ENCODE peak calls at places on chromosome 22, in six cellular contexts. B is IMR-90, Q is fibroblast of lung, U is pancreas, V is OCI-LY7, R is psoas muscle. W is an unnamed sample.

GRCh38 chr22:47659467-47660302 is 897.2 kb downstream of the TBC1D22A start:
- DNase-seq in R (no peak), Q (no peak), V (no peak), U (no peak), B (no peak), W (no peak)

GRCh38 chr22:42277988-42278776 is 7.7 kb upstream of the TCF20 start:
- DNase-seq in B (no peak), U (no peak), Q (peak; percentile 11), R (peak; percentile 46), V (no peak), W (peak; percentile 51)

GRCh38 chr22:29345932-29346331 is 30.4 kb upstream of the RASL10A start:
- DNase-seq in V (no peak), R (peak; percentile 8), B (peak; percentile 4), Q (no peak), U (no peak), W (no peak)

GRCh38 chr22:49586873-49587272 is 240.8 kb downstream of the BRD1 start:
- DNase-seq in R (no peak), U (no peak), Q (no peak), V (no peak), B (no peak), W (no peak)

GRCh38 chr22:24726848-24727217 is 47.7 kb downstream of the PIWIL3 start:
- DNase-seq in R (no peak), V (no peak), B (no peak), Q (no peak), U (no peak), W (no peak)

GRCh38 chr22:32361257-32361656 is 3.6 kb downstream of the RFPL3 start:
- DNase-seq in Q (no peak), B (no peak), V (no peak), U (no peak), R (no peak), W (no peak)

GRCh38 chr22:42217752-42218280 is 52.6 kb downstream of the TCF20 start:
- DNase-seq in R (no peak), Q (no peak), U (no peak), V (no peak), B (peak; percentile 30), W (no peak)

GRCh38 chr22:41261541-41262249 is 21.0 kb upstream of the CHADL start:
- DNase-seq in V (no peak), B (no peak), U (no peak), R (no peak), Q (no peak), W (no peak)

GRCh38 chr22:27116295-27116694 is 458.9 kb downstream of the MIAT start:
- DNase-seq in U (no peak), V (no peak), R (no peak), Q (no peak), B (no peak), W (no peak)

GRCh38 chr22:28111501-28111900 is 192.4 kb upstream of the PITPNB start:
- DNase-seq in U (no peak), Q (no peak), B (no peak), R (no peak), V (no peak), W (no peak)

GRCh38 chr22:19522190-19522880 is 1.9 kb downstream of the CLDN5 start:
- DNase-seq in R (no peak), B (no peak), Q (no peak), V (no peak), U (no peak), W (no peak)

GRCh38 chr22:18110194-18110943 is at the start of gene TUBA8:
- DNase-seq in U (peak; percentile 83), R (peak; percentile 89), B (peak; percentile 16), V (peak; percentile 14), Q (peak; percentile 20), W (peak; percentile 65)

GRCh38 chr22:41532908-41533825 is 11.1 kb downstream of the POLR3H start:
- DNase-seq in Q (peak; percentile 63), B (peak; percentile 58), R (peak; percentile 92), V (peak; percentile 78), U (peak; percentile 84), W (peak; percentile 81)

GRCh38 chr22:46758867-46759290 is 3.6 kb upstream of the TBC1D22A start:
- DNase-seq in V (peak; percentile 68), U (no peak), R (no peak), Q (peak; percentile 62), B (peak; percentile 63), W (no peak)

GRCh38 chr22:25828422-25828821 is 86.4 kb downstream of the MYO18B start:
- DNase-seq in R (no peak), U (no peak), Q (no peak), V (no peak), B (no peak), W (no peak)

GRCh38 chr22:46750861-46751260 is 11.6 kb upstream of the TBC1D22A start:
- DNase-seq in U (no peak), B (no peak), R (no peak), V (no peak), Q (no peak), W (no peak)

GRCh38 chr22:38609371-38609770 is 39.4 kb upstream of the DMC1 start:
- DNase-seq in U (no peak), B (no peak), R (no peak), Q (no peak), V (no peak), W (no peak)

GRCh38 chr22:31625257-31625640 is 36.8 kb downstream of the PISD start:
- DNase-seq in R (no peak), V (no peak), Q (no peak), B (no peak), U (no peak), W (no peak)

GRCh38 chr22:28424427-28425080 is 255.1 kb downstream of the TTC28 start:
- DNase-seq in V (no peak), Q (peak; percentile 95), U (no peak), B (peak; percentile 85), R (no peak), W (no peak)

GRCh38 chr22:47398491-47398890 is 636.0 kb downstream of the TBC1D22A start:
- DNase-seq in R (no peak), B (no peak), Q (no peak), V (no peak), U (no peak), W (no peak)

GRCh38 chr22:50672041-50672440 is 582 bp upstream of the SHANK3 start:
- DNase-seq in R (no peak), U (peak; percentile 62), Q (no peak), V (no peak), B (no peak), W (no peak)

GRCh38 chr22:50467773-50468440 is 6.9 kb downstream of the SBF1 start:
- DNase-seq in V (peak; percentile 55), Q (no peak), U (no peak), B (no peak), R (no peak), W (no peak)

GRCh38 chr22:50628543-50629134 is 687 bp upstream of the ARSA start:
- DNase-seq in R (no peak), B (no peak), U (peak; percentile 20), V (no peak), Q (no peak), W (no peak)

GRCh38 chr22:35712672-35713071 is 5.0 kb upstream of the APOL5 start:
- DNase-seq in U (no peak), V (peak; percentile 45), Q (no peak), B (no peak), R (no peak), W (no peak)
- TF ChIP-seq CTCF in U (no peak), V (peak; percentile 74), Q (no peak), B (no peak), R (no peak), W (no peak)

GRCh38 chr22:23270212-23270733 is 90.0 kb downstream of the BCR start:
- DNase-seq in U (no peak), V (peak; percentile 64), R (no peak), Q (peak; percentile 27), B (peak; percentile 7), W (no peak)
- TF ChIP-seq CTCF in U (no peak), V (no peak), R (no peak), Q (peak; percentile 54), B (peak; percentile 40), W (no peak)

GRCh38 chr22:35984183-35984710 is 44.4 kb downstream of the RBFOX2 start:
- DNase-seq in Q (no peak), U (no peak), R (no peak), B (no peak), V (no peak), W (no peak)
- TF ChIP-seq CTCF in Q (no peak), U (no peak), R (no peak), B (no peak), V (no peak), W (no peak)

GRCh38 chr22:20955548-20955947 is 11.5 kb upstream of the AIFM3 start:
- DNase-seq in B (no peak), U (no peak), R (no peak), Q (no peak), V (no peak), W (no peak)

GRCh38 chr22:20957118-20957690 is 9.9 kb upstream of the AIFM3 start:
- DNase-seq in V (no peak), U (peak; percentile 84), Q (no peak), R (peak; percentile 60), B (no peak), W (no peak)

GRCh38 chr22:20959578-20960461 is 7.2 kb upstream of the AIFM3 start:
- DNase-seq in V (no peak), Q (no peak), B (no peak), R (peak; percentile 20), U (peak; percentile 20), W (no peak)

GRCh38 chr22:20956258-20957117 is 10.6 kb upstream of the AIFM3 start:
- DNase-seq in U (peak; percentile 60), B (peak; percentile 25), R (peak; percentile 50), Q (peak; percentile 32), V (no peak), W (peak; percentile 23)

GRCh38 chr22:20957691-20958440 is 9.2 kb upstream of the AIFM3 start:
- DNase-seq in V (no peak), B (no peak), U (peak; percentile 63), Q (peak; percentile 22), R (peak; percentile 66), W (peak; percentile 67)
- TF ChIP-seq CTCF in V (no peak), B (no peak), U (no peak), Q (no peak), R (no peak), W (no peak)

GRCh38 chr22:43481528-43482309 is 69.9 kb downstream of the MPPED1 start:
- DNase-seq in R (no peak), Q (no peak), B (no peak), U (no peak), V (peak; percentile 43), W (peak; percentile 48)
- TF ChIP-seq CTCF in R (no peak), Q (no peak), B (no peak), U (no peak), V (peak; percentile 71), W (peak; percentile 13)

GRCh38 chr22:37608477-37609239 is at the start of gene GGA1:
- DNase-seq in Q (peak; percentile 98), U (peak; percentile 97), V (peak; percentile 99), B (peak; percentile 97), R (peak; percentile 98), W (peak; percentile 98)
- TF ChIP-seq CTCF in Q (no peak), U (no peak), V (no peak), B (peak; percentile 5), R (no peak), W (no peak)

GRCh38 chr22:39932918-39933649 is 27.1 kb upstream of the TMA7B start:
- DNase-seq in B (no peak), R (no peak), U (no peak), V (peak; percentile 68), Q (no peak), W (peak; percentile 52)
- TF ChIP-seq CTCF in B (peak; percentile 44), R (peak; percentile 28), U (peak; percentile 65), V (peak; percentile 90), Q (peak; percentile 56), W (peak; percentile 73)